ENCODE peak calls at places on chromosome 16, in five cellular contexts. M is AG09309, K is HFF-Myc, R is body of pancreas, G is sigmoid colon. L is an unnamed sample.

GRCh38 chr16:69886726-69887125 is 64.4 kb upstream of the CLEC18A start:
- DNase-seq in G (no peak), R (no peak), K (no peak), M (no peak), L (no peak)

GRCh38 chr16:83947642-83948234 is 5.3 kb upstream of the OSGIN1 start:
- DNase-seq in K (no peak), M (no peak), G (no peak), R (no peak), L (no peak)

GRCh38 chr16:64865037-64865696 is 256.7 kb downstream of the CDH11 start:
- DNase-seq in R (no peak), M (no peak), K (no peak), G (no peak), L (no peak)

GRCh38 chr16:24635900-24636610 is 93.4 kb upstream of the TNRC6A start:
- DNase-seq in G (peak; percentile 91), M (peak; percentile 95), R (peak; percentile 71), K (peak; percentile 92), L (peak; percentile 68)

GRCh38 chr16:67969286-67970039 is 1.0 kb upstream of the SLC12A4 start:
- DNase-seq in K (no peak), M (no peak), R (no peak), G (no peak), L (no peak)

GRCh38 chr16:86372193-86372592 is 138.1 kb upstream of the FOXF1 start:
- DNase-seq in K (no peak), G (no peak), R (no peak), M (no peak), L (no peak)

GRCh38 chr16:25092489-25092888 is 19.1 kb upstream of the LCMT1 start:
- DNase-seq in R (no peak), K (no peak), G (no peak), M (no peak), L (no peak)

GRCh38 chr16:57277586-57277985 is 6.9 kb downstream of the PLLP start:
- DNase-seq in G (peak; percentile 34), K (peak; percentile 59), R (no peak), M (no peak), L (no peak)

GRCh38 chr16:2985893-2986355 is 5.7 kb upstream of the PKMYT1 start:
- DNase-seq in G (no peak), M (no peak), K (no peak), R (peak; percentile 86), L (no peak)

GRCh38 chr16:75306102-75306762 is 54.8 kb upstream of the BCAR1 start:
- DNase-seq in R (peak; percentile 53), M (no peak), K (no peak), G (no peak), L (peak; percentile 60)

GRCh38 chr16:53511403-53512280 is 8.6 kb upstream of the AKTIP start:
- DNase-seq in K (no peak), G (no peak), R (peak; percentile 63), M (no peak), L (no peak)

GRCh38 chr16:27366687-27367462 is 35.1 kb upstream of the IL21R start:
- DNase-seq in G (peak; percentile 72), K (no peak), M (no peak), R (no peak), L (no peak)

GRCh38 chr16:24198807-24199533 is 57.2 kb upstream of the CACNG3 start:
- DNase-seq in G (no peak), M (no peak), R (no peak), K (no peak), L (no peak)

GRCh38 chr16:87145181-87146176 is 171.7 kb downstream of the C16orf95 start:
- DNase-seq in G (no peak), R (no peak), K (peak; percentile 70), M (peak; percentile 33), L (no peak)

GRCh38 chr16:82767198-82767597 is 140.4 kb downstream of the CDH13 start:
- DNase-seq in R (no peak), K (no peak), M (no peak), G (no peak), L (no peak)

GRCh38 chr16:6016530-6017184 is 919.1 kb upstream of the EEF2KMT start:
- DNase-seq in K (no peak), M (no peak), G (no peak), R (no peak), L (peak; percentile 46)

GRCh38 chr16:86549076-86549892 is 5.8 kb downstream of the MTHFSD start:
- DNase-seq in M (no peak), R (no peak), G (peak; percentile 40), K (no peak), L (no peak)

GRCh38 chr16:73054732-73055481 is 7.0 kb upstream of the ZFHX3 start:
- DNase-seq in M (no peak), G (peak; percentile 27), K (no peak), R (no peak), L (no peak)

GRCh38 chr16:84897911-84898377 is 78.2 kb downstream of the CRISPLD2 start:
- DNase-seq in R (no peak), G (no peak), K (no peak), M (no peak), L (no peak)

GRCh38 chr16:55655709-55656694 is at the start of gene SLC6A2:
- DNase-seq in R (no peak), M (no peak), K (no peak), G (no peak), L (no peak)

GRCh38 chr16:79348521-79349306 is 251.8 kb downstream of the MAF start:
- DNase-seq in M (no peak), R (no peak), K (no peak), G (no peak), L (no peak)

GRCh38 chr16:28863929-28864886 is 565 bp downstream of the SH2B1 start:
- DNase-seq in G (peak; percentile 78), K (no peak), R (no peak), M (no peak), L (peak; percentile 66)

GRCh38 chr16:28572659-28573510 is 19.2 kb downstream of the SGF29 start:
- DNase-seq in K (no peak), R (no peak), M (no peak), G (no peak), L (no peak)

GRCh38 chr16:3536271-3536671 is 35.5 kb downstream of the CLUAP1 start:
- DNase-seq in K (no peak), R (no peak), M (no peak), G (no peak), L (no peak)

GRCh38 chr16:86952769-86953168 is 364.4 kb downstream of the C16orf95 start:
- DNase-seq in M (no peak), R (no peak), G (no peak), K (no peak), L (no peak)

GRCh38 chr16:78189121-78189520 is 89.7 kb downstream of the WWOX start:
- DNase-seq in K (no peak), M (no peak), G (no peak), R (no peak), L (no peak)

GRCh38 chr16:73966851-73967250 is 329.8 kb upstream of the PSMD7 start:
- DNase-seq in G (no peak), R (no peak), K (no peak), M (no peak), L (no peak)

GRCh38 chr16:84239910-84240309 is at the start of gene KCNG4:
- DNase-seq in R (no peak), G (no peak), K (no peak), M (no peak), L (no peak)

GRCh38 chr16:67674851-67675578 is 8.4 kb downstream of the C16orf86 start:
- DNase-seq in M (no peak), K (no peak), R (peak; percentile 11), G (no peak), L (no peak)

GRCh38 chr16:78405833-78406232 is 306.4 kb downstream of the WWOX start:
- DNase-seq in G (no peak), K (no peak), M (no peak), R (no peak), L (no peak)

GRCh38 chr16:30523768-30524574 is 2.4 kb downstream of the ZNF768 start:
- DNase-seq in G (no peak), R (peak; percentile 21), K (no peak), M (no peak), L (no peak)

GRCh38 chr16:22001591-22001990 is 675 bp upstream of the PDZD9 start:
- DNase-seq in K (no peak), R (no peak), G (no peak), M (peak; percentile 16), L (no peak)

GRCh38 chr16:88403794-88404581 is 21.2 kb downstream of the ZNF469 start:
- DNase-seq in R (no peak), K (no peak), G (no peak), M (no peak), L (no peak)
- TF ChIP-seq CTCF in R (no peak), K (no peak), G (no peak), M (no peak), L (no peak)

DNA sequence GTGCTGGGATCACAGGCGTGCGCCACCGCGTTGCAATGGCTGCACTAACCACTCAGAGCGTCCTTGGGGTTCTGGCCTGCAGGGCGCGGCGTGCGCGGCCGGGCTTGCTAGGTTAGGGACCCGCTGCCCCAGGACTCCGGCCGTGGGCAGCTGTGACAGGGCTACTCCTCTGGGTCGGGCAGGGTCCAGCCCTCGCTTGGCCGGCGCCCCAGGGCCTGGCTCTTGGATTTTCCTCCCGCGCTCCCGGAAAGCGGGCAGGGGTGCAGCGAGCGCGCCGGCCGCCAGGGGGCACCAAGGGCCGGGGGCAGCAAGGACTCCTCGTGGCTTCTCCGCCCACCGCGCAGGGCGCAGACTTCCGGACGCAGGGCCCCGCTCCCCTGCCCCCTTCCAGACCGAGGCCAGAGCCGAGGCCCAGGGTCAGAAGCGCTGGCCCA is 489 bp downstream of the TLE7 start:
- DNase-seq in G (no peak), R (no peak), K (no peak), M (no peak), L (no peak)
- TF ChIP-seq CTCF in G (no peak), R (no peak), K (peak; percentile 52), M (peak; percentile 14), L (peak; percentile 7)

DNA sequence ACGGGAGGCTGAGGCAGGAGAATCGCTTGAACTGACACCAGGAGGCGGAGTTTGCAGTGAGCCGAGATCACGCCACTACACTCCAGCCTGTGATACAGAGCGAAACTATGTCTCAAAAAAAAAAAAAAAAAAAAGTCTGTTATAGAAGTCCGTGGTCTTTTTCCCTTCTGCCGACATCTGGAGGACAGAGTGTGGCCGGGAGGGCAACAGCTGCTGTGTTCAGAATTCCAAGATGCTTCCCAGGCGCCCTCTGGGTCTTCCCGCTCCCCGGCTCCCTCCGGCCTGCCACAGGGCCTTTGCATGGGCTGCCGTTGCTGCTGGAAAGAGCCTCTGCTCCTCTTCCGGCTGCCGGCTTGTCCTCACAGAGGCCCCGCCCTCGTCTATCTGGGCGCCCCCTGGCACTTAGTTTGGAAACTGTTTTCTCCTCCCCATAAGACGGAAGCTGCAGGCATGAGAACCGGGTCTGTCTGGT is 2.4 kb upstream of the CACNA1H start:
- DNase-seq in K (peak; percentile 37), M (no peak), G (no peak), R (no peak), L (no peak)
- TF ChIP-seq CTCF in K (no peak), M (peak; percentile 7), G (no peak), R (no peak), L (no peak)

GRCh38 chr16:48317614-48318013 is 67.6 kb downstream of the SIAH1 start:
- DNase-seq in G (no peak), K (peak; percentile 26), M (peak; percentile 27), R (no peak), L (no peak)
- TF ChIP-seq CTCF in G (no peak), K (no peak), M (peak; percentile 10), R (no peak), L (no peak)